ENCODE peak calls at places on chromosome 9, in six cellular contexts. A, G, P, U, T and F are unnamed samples.

GRCh38 chr9:98211260-98211659 is 18.8 kb upstream of the CORO2A start:
- DNase-seq in A (no peak), T (no peak), U (no peak), G (no peak), P (no peak), F (no peak)

GRCh38 chr9:92033991-92034390 is 81.2 kb downstream of the SPTLC1 start:
- DNase-seq in A (no peak), T (no peak), P (no peak), G (no peak), U (no peak), F (no peak)

GRCh38 chr9:20941177-20941690 is 90.2 kb downstream of the HACD4 start:
- DNase-seq in P (peak; percentile 83), T (peak; percentile 75), A (peak; percentile 62), U (peak; percentile 83), G (peak; percentile 4), F (no peak)

GRCh38 chr9:1208185-1208584 is 158.0 kb downstream of the DMRT2 start:
- DNase-seq in T (no peak), G (no peak), U (peak; percentile 89), P (no peak), A (no peak), F (no peak)

GRCh38 chr9:84851935-84852585 is 182.5 kb downstream of the NTRK2 start:
- DNase-seq in P (peak; percentile 98), G (no peak), T (peak; percentile 94), U (peak; percentile 78), A (peak; percentile 68), F (peak; percentile 93)

GRCh38 chr9:13705913-13706312 is 426.4 kb upstream of the MPDZ start:
- DNase-seq in T (peak; percentile 98), P (no peak), U (peak; percentile 77), A (no peak), G (no peak), F (peak; percentile 29)

GRCh38 chr9:98249774-98250173 is 5.7 kb downstream of the TBC1D2 start:
- DNase-seq in T (no peak), P (no peak), G (no peak), U (no peak), A (no peak), F (no peak)

GRCh38 chr9:134399435-134400056 is 73.3 kb downstream of the RXRA start:
- DNase-seq in T (peak; percentile 55), P (peak; percentile 62), A (peak; percentile 36), U (peak; percentile 70), G (no peak), F (no peak)

GRCh38 chr9:77892171-77892570 is 139.4 kb downstream of the GNAQ start:
- DNase-seq in T (no peak), G (no peak), U (no peak), P (no peak), A (no peak), F (no peak)

GRCh38 chr9:105858877-105859276 is 164.5 kb downstream of the TMEM38B start:
- DNase-seq in G (no peak), U (no peak), T (no peak), P (no peak), A (no peak), F (no peak)

GRCh38 chr9:6739218-6739617 is 18.6 kb upstream of the KDM4C start:
- DNase-seq in P (peak; percentile 41), A (peak; percentile 38), T (peak; percentile 31), G (no peak), U (peak; percentile 41), F (no peak)

GRCh38 chr9:17871213-17871890 is 292.5 kb downstream of the SH3GL2 start:
- DNase-seq in T (no peak), P (no peak), A (no peak), U (no peak), G (no peak), F (no peak)

GRCh38 chr9:2597483-2597882 is 24.1 kb upstream of the VLDLR start:
- DNase-seq in T (peak; percentile 33), U (peak; percentile 50), A (no peak), P (no peak), G (no peak), F (no peak)

GRCh38 chr9:83385317-83385716 is 152.9 kb downstream of the FRMD3 start:
- DNase-seq in U (peak; percentile 79), A (no peak), T (no peak), G (no peak), P (no peak), F (no peak)

GRCh38 chr9:2838356-2838983 is 5.4 kb downstream of the PUM3 start:
- DNase-seq in A (no peak), T (peak; percentile 37), P (no peak), G (no peak), U (no peak), F (no peak)

GRCh38 chr9:76215066-76215465 is 179.2 kb downstream of the RFK start:
- DNase-seq in P (peak; percentile 84), A (no peak), U (peak; percentile 93), T (peak; percentile 27), G (no peak), F (no peak)

GRCh38 chr9:79482078-79482477 is 89.7 kb upstream of the TLE4 start:
- DNase-seq in P (no peak), G (no peak), A (no peak), T (no peak), U (peak; percentile 49), F (no peak)

GRCh38 chr9:88814521-88815101 is 176.7 kb upstream of the S1PR3 start:
- DNase-seq in U (peak; percentile 98), P (no peak), G (no peak), A (no peak), T (peak; percentile 82), F (no peak)

GRCh38 chr9:91768977-91769916 is 180.8 kb downstream of the ROR2 start:
- DNase-seq in U (no peak), P (no peak), T (no peak), A (no peak), G (no peak), F (no peak)

GRCh38 chr9:100619665-100620064 is 41.8 kb downstream of the CAVIN4 start:
- DNase-seq in A (no peak), U (no peak), P (no peak), G (no peak), T (no peak), F (no peak)
- H3K4me3 ChIP-seq in A (no peak overlapping the region), U (no peak overlapping the region), P (no peak overlapping the region), G (no peak overlapping the region), T (no peak overlapping the region), F (no peak overlapping the region)

GRCh38 chr9:124251188-124251587 is 6.6 kb upstream of the NEK6 start:
- DNase-seq in P (no peak), G (no peak), A (no peak), T (no peak), U (no peak), F (no peak)
- TF ChIP-seq CTCF in P (no peak), G (no peak), A (no peak), T (no peak), U (no peak), F (no peak)

GRCh38 chr9:93501406-93501805 is 48.0 kb upstream of the FAM120AOS start:
- DNase-seq in A (no peak), P (no peak), U (no peak), T (no peak), G (no peak), F (no peak)
- H3K4me3 ChIP-seq in A (no peak overlapping the region), P (no peak overlapping the region), U (peak overlapping the region; percentile 28), T (peak overlapping the region; percentile 50), G (peak overlapping the region; percentile 41), F (no peak overlapping the region)

GRCh38 chr9:123926986-123927385 is 2.9 kb downstream of the DENND1A start:
- DNase-seq in A (no peak), T (no peak), G (no peak), P (no peak), U (no peak), F (no peak)

GRCh38 chr9:123927625-123928308 is 2.2 kb downstream of the DENND1A start:
- DNase-seq in T (peak; percentile 65), G (no peak), P (peak; percentile 50), A (no peak), U (peak; percentile 57), F (no peak)

GRCh38 chr9:123929870-123930831 is at the start of gene DENND1A:
- DNase-seq in P (peak; percentile 86), A (peak; percentile 57), U (peak; percentile 97), G (peak; percentile 74), T (peak; percentile 94), F (no peak)

GRCh38 chr9:123929177-123929869 is 603 bp downstream of the DENND1A start:
- DNase-seq in A (no peak), P (no peak), G (no peak), U (peak; percentile 33), T (no peak), F (no peak)

DNA sequence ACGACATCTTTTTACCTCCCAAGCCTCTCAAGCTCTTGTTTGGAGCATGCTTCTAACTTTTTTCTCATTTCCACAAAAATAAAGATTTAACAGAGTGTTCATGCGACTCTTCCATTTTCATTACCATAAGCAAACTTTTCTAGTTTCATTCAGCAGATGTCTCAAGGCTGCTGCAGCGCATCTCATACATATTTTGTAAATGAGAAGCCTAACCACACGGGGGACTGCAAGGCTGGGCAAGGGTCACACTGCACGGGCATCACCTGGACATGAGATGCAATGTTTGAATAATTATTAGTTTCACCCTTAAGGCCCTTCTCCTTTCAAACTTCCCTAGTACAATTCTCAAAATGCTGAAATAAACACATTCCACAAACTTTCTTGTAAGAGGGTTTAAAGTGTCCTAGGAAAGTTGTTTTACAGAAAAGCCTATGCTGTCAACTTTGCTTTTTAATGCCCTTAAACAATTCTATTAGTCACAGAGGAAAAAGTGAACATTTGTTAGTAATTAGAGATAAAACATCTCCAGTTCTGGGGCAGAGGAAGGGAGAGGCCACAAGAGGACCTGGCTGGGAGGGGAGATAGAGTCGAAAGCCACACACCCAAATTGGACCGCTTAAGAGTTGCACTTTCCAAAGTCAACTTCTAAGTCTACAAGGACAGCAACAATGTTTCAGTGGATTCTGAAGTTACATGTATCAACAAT is 1.3 kb downstream of the DENND1A start:
- DNase-seq in A (no peak), U (peak; percentile 79), T (peak; percentile 35), P (no peak), G (no peak), F (no peak)
- TF ChIP-seq CTCF in A (no peak), U (no peak), T (no peak), P (no peak), G (no peak), F (no peak)

GRCh38 chr9:127561491-127562270 is 50.4 kb upstream of the STXBP1 start:
- DNase-seq in G (no peak), P (peak; percentile 100), U (peak; percentile 100), A (peak; percentile 97), T (peak; percentile 98), F (peak; percentile 92)
- H3K4me3 ChIP-seq in G (no peak overlapping the region), P (no peak overlapping the region), U (no peak overlapping the region), A (peak overlapping the region; percentile 27), T (peak overlapping the region; percentile 27), F (peak overlapping the region; percentile 3)

GRCh38 chr9:34954225-34954624 is 3.9 kb upstream of the PHF24 start:
- DNase-seq in A (no peak), P (no peak), U (no peak), T (no peak), G (no peak), F (no peak)

GRCh38 chr9:34958411-34958982 is 412 bp downstream of the PHF24 start:
- DNase-seq in P (no peak), T (no peak), A (no peak), G (no peak), U (no peak), F (no peak)

GRCh38 chr9:34961574-34962480 is 3.7 kb downstream of the PHF24 start:
- DNase-seq in P (peak; percentile 85), A (no peak), T (peak; percentile 75), U (peak; percentile 55), G (no peak), F (no peak)

GRCh38 chr9:34956648-34957047 is 1.4 kb upstream of the PHF24 start:
- DNase-seq in G (no peak), P (no peak), A (no peak), U (no peak), T (no peak), F (no peak)

GRCh38 chr9:34957492-34958410 is at the start of gene PHF24:
- DNase-seq in T (peak; percentile 16), P (peak; percentile 37), G (no peak), U (peak; percentile 47), A (no peak), F (no peak)
- TF ChIP-seq CTCF in T (no peak), P (no peak), G (no peak), U (no peak), A (no peak), F (no peak)